ENCODE peak calls at places on chromosome 2, in four cellular contexts. One of them, this sample, is unnamed.

GRCh38 chr2:23027396-23027795 is 357.6 kb upstream of the KLHL29 start:
- DNase-seq in astrocyte: no peak
- DNase-seq in transverse colon: no peak
- DNase-seq in sigmoid colon: no peak
- DNase-seq in this sample: no peak

GRCh38 chr2:180366481-180366880 is 359.4 kb upstream of the CWC22 start:
- DNase-seq in transverse colon: no peak
- DNase-seq in astrocyte: no peak
- DNase-seq in sigmoid colon: no peak
- DNase-seq in this sample: no peak

GRCh38 chr2:109128466-109129355 is at the start of gene SH3RF3:
- DNase-seq in transverse colon: peak
- DNase-seq in astrocyte: peak
- DNase-seq in sigmoid colon: peak
- DNase-seq in this sample: peak

GRCh38 chr2:100964706-100965269 is 37.3 kb upstream of the RPL31 start:
- DNase-seq in transverse colon: no peak
- DNase-seq in astrocyte: no peak
- DNase-seq in sigmoid colon: peak
- DNase-seq in this sample: no peak

GRCh38 chr2:160612266-160612864 is 118.8 kb upstream of the RBMS1 start:
- DNase-seq in astrocyte: peak
- DNase-seq in transverse colon: no peak
- DNase-seq in sigmoid colon: no peak
- DNase-seq in this sample: no peak

GRCh38 chr2:73890301-73891092 is 2.3 kb upstream of the ACTG2 start:
- DNase-seq in sigmoid colon: peak
- DNase-seq in transverse colon: no peak
- DNase-seq in astrocyte: no peak
- DNase-seq in this sample: no peak

GRCh38 chr2:232523682-232524597 is 2.0 kb upstream of the CHRND start:
- DNase-seq in sigmoid colon: no peak
- DNase-seq in astrocyte: peak
- DNase-seq in transverse colon: peak
- DNase-seq in this sample: peak

GRCh38 chr2:147927053-147927588 is 82.3 kb downstream of the ACVR2A start:
- DNase-seq in astrocyte: no peak
- DNase-seq in transverse colon: no peak
- DNase-seq in sigmoid colon: no peak
- DNase-seq in this sample: no peak

GRCh38 chr2:80292474-80292873 is 12.1 kb downstream of the LRRTM1 start:
- DNase-seq in transverse colon: no peak
- DNase-seq in sigmoid colon: no peak
- DNase-seq in astrocyte: no peak
- DNase-seq in this sample: no peak

GRCh38 chr2:204825054-204825453 is 279.8 kb downstream of the PARD3B start:
- DNase-seq in transverse colon: no peak
- DNase-seq in sigmoid colon: no peak
- DNase-seq in astrocyte: no peak
- DNase-seq in this sample: no peak

GRCh38 chr2:183349046-183349445 is 224.8 kb downstream of the NUP35 start:
- DNase-seq in sigmoid colon: no peak
- DNase-seq in transverse colon: no peak
- DNase-seq in astrocyte: no peak
- DNase-seq in this sample: no peak

GRCh38 chr2:204110250-204111183 is 174.0 kb downstream of the ICOS start:
- DNase-seq in transverse colon: peak
- DNase-seq in astrocyte: no peak
- DNase-seq in sigmoid colon: no peak
- DNase-seq in this sample: no peak

GRCh38 chr2:219059725-219060682 is 717 bp downstream of the IHH start:
- DNase-seq in transverse colon: peak
- DNase-seq in sigmoid colon: no peak
- DNase-seq in astrocyte: no peak
- DNase-seq in this sample: peak

GRCh38 chr2:33241581-33241980 is 234.9 kb upstream of the RASGRP3 start:
- DNase-seq in astrocyte: peak
- DNase-seq in sigmoid colon: no peak
- DNase-seq in transverse colon: no peak
- DNase-seq in this sample: no peak

GRCh38 chr2:156321243-156321904 is 11.1 kb downstream of the NR4A2 start:
- DNase-seq in transverse colon: no peak
- DNase-seq in sigmoid colon: no peak
- DNase-seq in astrocyte: no peak
- DNase-seq in this sample: no peak

GRCh38 chr2:76083248-76083647 is 372.5 kb upstream of the GCFC2 start:
- DNase-seq in transverse colon: no peak
- DNase-seq in astrocyte: no peak
- DNase-seq in sigmoid colon: no peak
- DNase-seq in this sample: no peak

GRCh38 chr2:218991674-218992168 is 1.5 kb downstream of the CRYBA2 start:
- DNase-seq in astrocyte: peak
- DNase-seq in transverse colon: no peak
- DNase-seq in sigmoid colon: peak
- DNase-seq in this sample: no peak

GRCh38 chr2:168160897-168161296 is 86.5 kb downstream of the STK39 start:
- DNase-seq in astrocyte: no peak
- DNase-seq in transverse colon: no peak
- DNase-seq in sigmoid colon: no peak
- DNase-seq in this sample: no peak

GRCh38 chr2:127092951-127093516 is 13.9 kb downstream of the BIN1 start:
- DNase-seq in sigmoid colon: no peak
- DNase-seq in transverse colon: no peak
- DNase-seq in astrocyte: no peak
- DNase-seq in this sample: no peak

GRCh38 chr2:28398101-28398834 is 5.6 kb downstream of the FOSL2 start:
- DNase-seq in transverse colon: no peak
- DNase-seq in astrocyte: peak
- DNase-seq in sigmoid colon: peak
- DNase-seq in this sample: no peak

GRCh38 chr2:181563101-181563692 is 93.7 kb downstream of the CERKL start:
- DNase-seq in sigmoid colon: no peak
- DNase-seq in astrocyte: no peak
- DNase-seq in transverse colon: no peak
- DNase-seq in this sample: no peak

GRCh38 chr2:155310589-155310988 is 612.1 kb downstream of the KCNJ3 start:
- DNase-seq in sigmoid colon: no peak
- DNase-seq in transverse colon: no peak
- DNase-seq in astrocyte: peak
- DNase-seq in this sample: no peak

GRCh38 chr2:26898480-26899058 is 50.6 kb downstream of the DPYSL5 start:
- DNase-seq in transverse colon: peak
- DNase-seq in astrocyte: no peak
- DNase-seq in sigmoid colon: no peak
- DNase-seq in this sample: no peak

GRCh38 chr2:102801098-102801718 is 39.4 kb downstream of the TMEM182 start:
- DNase-seq in astrocyte: peak
- DNase-seq in sigmoid colon: no peak
- DNase-seq in transverse colon: no peak
- DNase-seq in this sample: no peak

GRCh38 chr2:37871453-37872191 is 53.5 kb upstream of the RMDN2 start:
- DNase-seq in sigmoid colon: no peak
- DNase-seq in transverse colon: no peak
- DNase-seq in astrocyte: peak
- DNase-seq in this sample: no peak

GRCh38 chr2:62300925-62301324 is 105.0 kb downstream of the B3GNT2 start:
- DNase-seq in sigmoid colon: no peak
- DNase-seq in transverse colon: no peak
- DNase-seq in astrocyte: no peak
- DNase-seq in this sample: no peak

GRCh38 chr2:239985356-239985755 is 39.8 kb downstream of the NDUFA10 start:
- DNase-seq in sigmoid colon: no peak
- DNase-seq in transverse colon: no peak
- DNase-seq in astrocyte: no peak
- DNase-seq in this sample: no peak

GRCh38 chr2:231648579-231649174 is 56.0 kb downstream of the TEX44 start:
- DNase-seq in astrocyte: no peak
- DNase-seq in sigmoid colon: peak
- DNase-seq in transverse colon: peak
- DNase-seq in this sample: peak

GRCh38 chr2:212618636-212619035 is 80.0 kb upstream of the ERBB4 start:
- DNase-seq in astrocyte: peak
- DNase-seq in sigmoid colon: no peak
- DNase-seq in transverse colon: no peak
- DNase-seq in this sample: no peak

GRCh38 chr2:57869763-57870344 is 176.8 kb upstream of the VRK2 start:
- DNase-seq in astrocyte: no peak
- DNase-seq in sigmoid colon: no peak
- DNase-seq in transverse colon: no peak
- DNase-seq in this sample: no peak

GRCh38 chr2:96856776-96857673 is 791 bp downstream of the ANKRD39 start:
- DNase-seq in transverse colon: peak
- DNase-seq in sigmoid colon: peak
- DNase-seq in astrocyte: no peak
- DNase-seq in this sample: no peak

GRCh38 chr2:37146062-37146461 is 10.7 kb downstream of the EIF2AK2 start:
- DNase-seq in transverse colon: no peak
- DNase-seq in sigmoid colon: no peak
- DNase-seq in astrocyte: no peak
- DNase-seq in this sample: no peak

GRCh38 chr2:168215813-168216212 is 31.6 kb downstream of the STK39 start:
- DNase-seq in sigmoid colon: no peak
- DNase-seq in astrocyte: peak
- DNase-seq in transverse colon: no peak
- DNase-seq in this sample: no peak

GRCh38 chr2:173759959-173760358 is 205.2 kb downstream of the SP3 start:
- DNase-seq in astrocyte: no peak
- DNase-seq in transverse colon: no peak
- DNase-seq in sigmoid colon: no peak
- DNase-seq in this sample: no peak
- TF ChIP-seq CTCF in astrocyte: no peak
- TF ChIP-seq CTCF in transverse colon: no peak
- TF ChIP-seq CTCF in sigmoid colon: no peak
- TF ChIP-seq CTCF in this sample: no peak

GRCh38 chr2:193867454-193867853 is 1672.7 kb upstream of the TMEFF2 start:
- DNase-seq in transverse colon: no peak
- DNase-seq in astrocyte: no peak
- DNase-seq in sigmoid colon: no peak
- DNase-seq in this sample: no peak

DNA sequence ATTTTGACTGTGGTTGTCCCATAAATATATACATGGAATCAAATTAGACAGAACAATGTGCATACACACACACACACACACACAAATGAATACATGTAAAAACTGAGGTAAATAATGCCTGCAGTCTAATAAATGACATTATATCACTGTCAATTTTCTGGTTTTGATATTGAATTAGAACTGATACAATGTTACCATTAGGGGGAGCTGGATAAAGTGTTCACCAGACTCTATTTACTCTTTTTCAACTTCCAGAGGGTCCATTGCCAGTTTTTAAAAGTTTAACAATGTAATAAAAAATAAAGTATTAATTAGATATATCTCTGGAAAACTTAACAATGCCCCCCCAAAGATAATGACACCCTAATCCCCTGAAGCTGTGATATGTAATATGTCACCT is 1666.8 kb upstream of the TMEFF2 start:
- DNase-seq in sigmoid colon: no peak
- DNase-seq in astrocyte: no peak
- DNase-seq in transverse colon: no peak
- DNase-seq in this sample: no peak
- TF ChIP-seq CTCF in sigmoid colon: no peak
- TF ChIP-seq CTCF in astrocyte: no peak
- TF ChIP-seq CTCF in transverse colon: no peak
- TF ChIP-seq CTCF in this sample: peak

DNA sequence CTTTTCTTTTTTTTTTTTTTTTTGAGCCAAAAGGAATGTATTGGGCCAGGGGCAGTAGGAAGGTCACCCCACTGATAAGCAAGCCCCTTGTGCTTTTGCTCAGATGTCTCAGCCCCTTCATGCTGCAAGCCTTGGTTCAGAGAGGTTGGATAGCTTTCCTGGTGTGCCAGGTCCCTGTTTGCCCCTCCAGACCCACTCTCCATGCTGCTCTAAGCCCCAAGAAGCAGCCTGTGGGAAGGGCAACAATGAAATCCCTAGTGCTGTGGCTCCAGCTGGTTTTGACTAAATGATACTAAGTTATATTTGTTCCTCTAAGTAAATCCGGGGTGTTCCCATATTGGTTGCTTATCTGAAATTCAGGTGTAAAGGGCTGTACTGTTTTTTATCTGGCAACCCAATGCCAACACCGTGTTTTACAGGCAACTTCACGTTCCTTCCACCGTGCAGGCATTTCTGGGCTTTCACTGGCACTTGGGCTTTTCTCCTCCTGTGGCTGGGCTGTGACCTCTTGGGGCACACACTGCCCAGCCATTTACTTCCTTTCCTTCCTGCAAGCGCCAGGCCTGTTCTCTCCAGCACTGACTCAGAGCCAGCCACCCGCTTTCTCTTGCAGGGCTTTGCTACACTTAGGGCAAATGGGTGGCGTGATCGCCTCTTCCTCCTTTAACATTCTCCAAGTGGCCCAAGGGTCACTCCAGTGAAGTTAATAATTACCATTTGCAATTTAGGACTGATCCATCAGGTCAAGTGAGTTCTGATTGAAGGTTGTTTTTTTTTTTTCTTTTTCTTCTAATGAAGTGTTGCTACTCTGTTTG is 21.6 kb downstream of the MERTK start:
- DNase-seq in sigmoid colon: peak
- DNase-seq in astrocyte: no peak
- DNase-seq in transverse colon: peak
- DNase-seq in this sample: peak
- TF ChIP-seq CTCF in sigmoid colon: no peak
- TF ChIP-seq CTCF in astrocyte: no peak
- TF ChIP-seq CTCF in transverse colon: no peak
- TF ChIP-seq CTCF in this sample: no peak

DNA sequence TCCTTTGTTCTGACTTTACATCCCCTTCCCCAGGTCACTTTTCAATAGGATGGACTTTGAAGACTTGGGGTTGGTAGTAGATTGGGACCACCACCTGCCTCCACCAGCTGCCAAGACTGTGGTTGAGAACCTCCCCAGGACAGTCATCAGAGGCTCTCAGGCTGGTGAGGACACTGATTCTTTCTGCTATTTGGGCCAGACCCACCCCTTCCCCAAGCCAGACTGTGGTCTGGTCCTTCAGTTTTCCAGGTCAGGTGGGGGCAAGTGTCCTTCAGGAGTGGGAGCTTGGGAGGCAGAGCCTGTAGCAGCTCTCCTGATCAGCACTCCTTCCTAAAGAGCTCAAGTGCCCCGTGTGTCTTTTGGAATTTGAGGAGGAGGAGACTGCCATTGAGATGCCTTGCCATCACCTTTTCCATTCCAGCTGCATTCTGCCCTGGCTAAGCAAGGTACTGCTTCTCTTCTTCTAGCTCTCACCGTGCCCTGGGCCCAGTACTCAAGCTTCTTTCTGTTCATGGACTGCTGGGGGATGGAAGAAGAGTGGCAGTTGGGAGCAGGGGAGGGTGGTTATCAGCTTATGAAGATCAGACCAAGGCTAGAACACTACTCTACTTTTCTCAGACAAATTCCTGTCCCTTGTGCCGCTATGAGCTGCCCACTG is 1.1 kb downstream of the RNF181 start:
- DNase-seq in astrocyte: no peak
- DNase-seq in sigmoid colon: no peak
- DNase-seq in transverse colon: no peak
- DNase-seq in this sample: no peak
- TF ChIP-seq CTCF in astrocyte: no peak
- TF ChIP-seq CTCF in sigmoid colon: no peak
- TF ChIP-seq CTCF in transverse colon: no peak
- TF ChIP-seq CTCF in this sample: no peak